ENCODE peak calls at places on chromosomes 1 and 21, in seven cellular contexts. I, W, D, Y, A, Z and O are unnamed samples.

GRCh38 chr21:25967566-25968438 is 202.8 kb downstream of the APP start:
- DNase-seq in I (no peak), W (no peak), D (no peak), Y (peak), A (no peak), Z (no peak), O (no peak)

GRCh38 chr1:29698033-29698432 is 461.7 kb downstream of the PTPRU start:
- DNase-seq in I (peak), W (no peak), D (peak), Y (peak), A (peak), Z (no peak), O (peak)

GRCh38 chr1:56645663-56646330 is 683 bp downstream of the PRKAA2 start:
- DNase-seq in I (no peak), W (no peak), D (no peak), Y (no peak), A (peak), Z (no peak), O (no peak)

GRCh38 chr1:201645956-201646355 is 107.0 kb downstream of the NAV1 start:
- DNase-seq in I (no peak), W (no peak), D (no peak), Y (no peak), A (no peak), Z (no peak), O (no peak)

GRCh38 chr1:43600033-43601020 is 49.6 kb upstream of the KDM4A start:
- DNase-seq in I (no peak), W (no peak), D (no peak), Y (no peak), A (peak), Z (no peak), O (no peak)

GRCh38 chr1:166084613-166085012 is 82.2 kb downstream of the FAM78B start:
- DNase-seq in I (no peak), W (no peak), D (no peak), Y (no peak), A (no peak), Z (no peak), O (no peak)

GRCh38 chr1:225653463-225654276 is 747 bp upstream of the ENAH start:
- DNase-seq in I (peak), W (no peak), D (peak), Y (peak), A (peak), Z (peak), O (peak)

GRCh38 chr1:235017719-235018118 is 110.9 kb downstream of the TOMM20 start:
- DNase-seq in I (no peak), W (no peak), D (peak), Y (peak), A (no peak), Z (no peak), O (no peak)

GRCh38 chr1:85952460-85952859 is 204.1 kb downstream of the COL24A1 start:
- DNase-seq in I (no peak), W (no peak), D (no peak), Y (no peak), A (no peak), Z (no peak), O (no peak)

GRCh38 chr1:163145435-163145834 is 57.3 kb downstream of the RGS5 start:
- DNase-seq in I (no peak), W (no peak), D (no peak), Y (no peak), A (no peak), Z (no peak), O (no peak)
- TF ChIP-seq CTCF in I (no peak), W (no peak), D (no peak), Y (no peak), A (no peak), Z (no peak), O (no peak)

GRCh38 chr1:169070958-169071357 is 35.5 kb upstream of the ATP1B1 start:
- DNase-seq in I (no peak), W (no peak), D (no peak), Y (no peak), A (no peak), Z (no peak), O (no peak)
- TF ChIP-seq CTCF in I (no peak), W (no peak), D (peak), Y (no peak), A (no peak), Z (no peak), O (no peak)

GRCh38 chr1:7475691-7476090 is 295.4 kb upstream of the VAMP3 start:
- DNase-seq in I (no peak), W (no peak), D (no peak), Y (no peak), A (no peak), Z (no peak), O (no peak)

GRCh38 chr1:7476402-7476801 is 294.7 kb upstream of the VAMP3 start:
- DNase-seq in I (no peak), W (no peak), D (no peak), Y (no peak), A (no peak), Z (no peak), O (no peak)

GRCh38 chr1:7474143-7474490 is 297.0 kb upstream of the VAMP3 start:
- DNase-seq in I (no peak), W (no peak), D (no peak), Y (no peak), A (no peak), Z (no peak), O (no peak)

GRCh38 chr1:7473223-7474142 is 297.6 kb upstream of the VAMP3 start:
- DNase-seq in I (no peak), W (no peak), D (no peak), Y (no peak), A (no peak), Z (no peak), O (no peak)

GRCh38 chr1:7474786-7475502 is 296.2 kb upstream of the VAMP3 start:
- DNase-seq in I (no peak), W (no peak), D (no peak), Y (no peak), A (peak), Z (no peak), O (no peak)
- TF ChIP-seq CTCF in I (no peak), W (peak), D (peak), Y (no peak), A (no peak), Z (no peak), O (peak)

GRCh38 chr1:220189750-220190347 is 82.4 kb downstream of the RAB3GAP2 start:
- DNase-seq in I (no peak), W (no peak), D (no peak), Y (peak), A (no peak), Z (no peak), O (no peak)
- TF ChIP-seq CTCF in I (peak), W (peak), D (peak), Y (peak), A (no peak), Z (no peak), O (peak)

DNA sequence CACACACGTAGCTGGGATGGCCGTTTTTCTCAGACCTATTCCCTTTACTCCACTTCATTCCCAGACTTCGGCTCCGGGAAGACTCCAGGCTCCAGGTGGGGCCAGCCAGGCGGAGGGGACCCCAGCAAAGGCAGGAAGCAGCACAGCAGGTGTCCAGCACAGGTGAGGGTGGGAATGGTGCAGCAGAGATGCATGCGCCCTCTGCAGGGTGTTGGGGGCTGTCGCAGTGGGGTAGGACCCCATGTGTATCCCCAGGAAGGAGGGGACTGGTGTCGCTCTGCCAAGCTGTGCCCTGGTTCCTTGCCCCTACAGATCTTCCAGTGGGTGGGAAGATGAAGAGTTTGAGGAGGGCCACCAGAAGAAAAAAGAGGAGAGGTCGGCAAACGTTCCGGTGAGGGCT is 5.3 kb downstream of the TTC24 start:
- DNase-seq in I (no peak), W (no peak), D (no peak), Y (no peak), A (peak), Z (no peak), O (no peak)
- TF ChIP-seq CTCF in I (peak), W (no peak), D (peak), Y (peak), A (peak), Z (no peak), O (no peak)

DNA sequence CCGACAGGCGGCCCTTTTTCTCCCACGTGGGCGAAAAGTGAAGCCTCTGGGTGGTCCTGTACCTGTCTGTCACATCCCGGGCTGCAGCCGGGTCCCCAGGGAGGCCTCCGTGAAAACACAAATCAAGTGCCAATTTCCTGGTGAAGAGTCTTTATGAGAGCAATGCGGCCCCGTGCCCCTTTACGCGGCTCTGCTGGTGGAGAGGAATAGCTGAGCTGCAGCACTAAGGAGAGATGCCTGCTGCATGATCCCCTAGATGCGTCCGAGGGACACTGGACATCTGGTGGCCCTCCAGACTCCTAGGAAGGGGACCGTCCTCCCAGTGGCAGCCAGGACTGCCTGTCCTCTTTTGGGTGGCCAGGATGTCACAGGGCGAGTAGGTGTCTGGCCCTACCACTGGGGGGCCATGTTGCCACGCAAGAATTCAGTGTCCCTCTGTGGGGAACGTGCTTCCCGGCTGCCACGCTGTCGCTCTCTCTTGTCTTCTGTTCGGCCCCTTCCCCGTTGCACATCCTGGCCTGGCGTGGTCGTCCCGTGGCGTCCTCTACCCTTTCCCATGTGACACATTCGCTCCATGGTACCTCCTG is 38.7 kb downstream of the COL18A1 start:
- DNase-seq in I (no peak), W (no peak), D (no peak), Y (no peak), A (no peak), Z (no peak), O (no peak)
- TF ChIP-seq CTCF in I (no peak), W (peak), D (peak), Y (no peak), A (no peak), Z (no peak), O (peak)

DNA sequence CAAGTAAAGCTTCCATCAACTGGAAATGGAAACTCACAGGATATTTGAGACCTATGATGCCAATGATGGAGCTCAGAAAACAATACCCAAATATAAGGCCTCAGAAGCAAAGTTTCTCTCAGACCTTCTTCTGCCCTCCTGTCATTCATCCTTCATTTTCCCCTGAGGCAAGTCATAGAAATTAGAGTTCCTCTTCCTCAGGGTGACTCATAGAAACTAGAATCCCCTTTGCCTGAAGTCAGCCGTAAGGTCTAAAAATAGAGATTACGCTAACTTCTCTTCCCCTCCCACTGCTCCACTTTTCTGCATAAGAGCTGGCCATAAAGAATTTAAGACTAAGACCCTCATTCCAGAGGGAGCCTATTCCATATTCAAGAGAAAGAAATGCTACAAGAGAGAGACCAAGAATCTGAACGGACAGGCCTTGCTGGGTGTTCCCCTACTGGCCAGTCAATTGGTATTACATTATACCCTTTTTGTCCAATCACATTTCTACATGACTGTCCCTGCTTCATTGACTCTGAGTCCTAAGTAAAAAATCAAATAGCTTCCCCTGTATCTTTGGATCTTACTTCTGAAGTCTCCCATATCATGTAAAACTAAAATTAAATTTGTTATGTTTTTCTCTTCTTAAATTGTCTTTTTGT is 994.9 kb downstream of the ADGRL2 start:
- DNase-seq in I (no peak), W (no peak), D (peak), Y (no peak), A (no peak), Z (no peak), O (no peak)
- TF ChIP-seq CTCF in I (peak), W (no peak), D (peak), Y (no peak), A (no peak), Z (no peak), O (no peak)